ENCODE peak calls at places on chromosomes 5 and 9, in five cellular contexts. One of them, this sample, is unnamed.

GRCh38 chr9:127946728-127947127 is 9.1 kb upstream of the DPM2 start:
- DNase-seq in heart left ventricle: no peak
- DNase-seq in PC-9: no peak
- DNase-seq in neural progenitor cell: no peak
- DNase-seq in Calu3: no peak
- DNase-seq in this sample: no peak

GRCh38 chr5:157506981-157507780 is 47.2 kb downstream of the NIPAL4 start:
- DNase-seq in heart left ventricle: no peak
- DNase-seq in PC-9: peak
- DNase-seq in neural progenitor cell: no peak
- DNase-seq in Calu3: no peak
- DNase-seq in this sample: no peak

GRCh38 chr9:89891221-89892052 is 286.6 kb downstream of the GADD45G start:
- DNase-seq in heart left ventricle: no peak
- DNase-seq in PC-9: no peak
- DNase-seq in neural progenitor cell: no peak
- DNase-seq in Calu3: no peak
- DNase-seq in this sample: no peak

GRCh38 chr5:27612161-27612560 is 573.8 kb upstream of the CDH9 start:
- DNase-seq in heart left ventricle: no peak
- DNase-seq in PC-9: no peak
- DNase-seq in neural progenitor cell: no peak
- DNase-seq in Calu3: no peak
- DNase-seq in this sample: no peak

GRCh38 chr5:127963233-127963632 is 120.3 kb upstream of the SLC12A2 start:
- DNase-seq in heart left ventricle: no peak
- DNase-seq in PC-9: no peak
- DNase-seq in neural progenitor cell: no peak
- DNase-seq in Calu3: no peak
- DNase-seq in this sample: no peak

GRCh38 chr9:20649381-20649780 is 27.1 kb upstream of the MLLT3 start:
- DNase-seq in heart left ventricle: no peak
- DNase-seq in PC-9: no peak
- DNase-seq in neural progenitor cell: no peak
- DNase-seq in Calu3: no peak
- DNase-seq in this sample: no peak

GRCh38 chr9:91907387-91908292 is 42.4 kb downstream of the ROR2 start:
- DNase-seq in heart left ventricle: no peak
- DNase-seq in PC-9: no peak
- DNase-seq in neural progenitor cell: no peak
- DNase-seq in Calu3: no peak
- DNase-seq in this sample: no peak

GRCh38 chr5:2142456-2142954 is 259.8 kb upstream of the IRX4 start:
- DNase-seq in heart left ventricle: no peak
- DNase-seq in PC-9: no peak
- DNase-seq in neural progenitor cell: no peak
- DNase-seq in Calu3: no peak
- DNase-seq in this sample: no peak

GRCh38 chr5:80569961-80570786 is at the start of gene ANKRD34B:
- DNase-seq in heart left ventricle: no peak
- DNase-seq in PC-9: peak
- DNase-seq in neural progenitor cell: peak
- DNase-seq in Calu3: peak
- DNase-seq in this sample: no peak

GRCh38 chr5:53053364-53053763 is 56.2 kb downstream of the MOCS2 start:
- DNase-seq in heart left ventricle: no peak
- DNase-seq in PC-9: no peak
- DNase-seq in neural progenitor cell: peak
- DNase-seq in Calu3: no peak
- DNase-seq in this sample: no peak

GRCh38 chr9:86322973-86323644 is 31.1 kb downstream of the TUT7 start:
- DNase-seq in heart left ventricle: no peak
- DNase-seq in PC-9: no peak
- DNase-seq in neural progenitor cell: no peak
- DNase-seq in Calu3: no peak
- DNase-seq in this sample: no peak

GRCh38 chr5:81428446-81428845 is 34.5 kb upstream of the ACOT12 start:
- DNase-seq in heart left ventricle: no peak
- DNase-seq in PC-9: no peak
- DNase-seq in neural progenitor cell: no peak
- DNase-seq in Calu3: no peak
- DNase-seq in this sample: no peak

GRCh38 chr9:29697011-29697410 is 2123.7 kb upstream of the C9orf72 start:
- DNase-seq in heart left ventricle: no peak
- DNase-seq in PC-9: no peak
- DNase-seq in neural progenitor cell: no peak
- DNase-seq in Calu3: no peak
- DNase-seq in this sample: no peak

GRCh38 chr9:84839538-84839937 is 170.0 kb downstream of the NTRK2 start:
- DNase-seq in heart left ventricle: no peak
- DNase-seq in PC-9: no peak
- DNase-seq in neural progenitor cell: peak
- DNase-seq in Calu3: no peak
- DNase-seq in this sample: no peak

GRCh38 chr5:146041180-146041789 is 64.1 kb downstream of the PLAC8L1 start:
- DNase-seq in heart left ventricle: no peak
- DNase-seq in PC-9: no peak
- DNase-seq in neural progenitor cell: no peak
- DNase-seq in Calu3: no peak
- DNase-seq in this sample: no peak

GRCh38 chr5:168693883-168694282 is 114.7 kb upstream of the PANK3 start:
- DNase-seq in heart left ventricle: no peak
- DNase-seq in PC-9: no peak
- DNase-seq in neural progenitor cell: no peak
- DNase-seq in Calu3: no peak
- DNase-seq in this sample: no peak

GRCh38 chr9:113567361-113568080 is 104.0 kb downstream of the RGS3 start:
- DNase-seq in heart left ventricle: no peak
- DNase-seq in PC-9: no peak
- DNase-seq in neural progenitor cell: no peak
- DNase-seq in Calu3: no peak
- DNase-seq in this sample: no peak

GRCh38 chr9:108041551-108041950 is 552.0 kb upstream of the KLF4 start:
- DNase-seq in heart left ventricle: no peak
- DNase-seq in PC-9: peak
- DNase-seq in neural progenitor cell: no peak
- DNase-seq in Calu3: no peak
- DNase-seq in this sample: no peak

GRCh38 chr5:108360280-108360679 is 21.6 kb downstream of the FBXL17 start:
- DNase-seq in heart left ventricle: no peak
- DNase-seq in PC-9: no peak
- DNase-seq in neural progenitor cell: no peak
- DNase-seq in Calu3: no peak
- DNase-seq in this sample: no peak

GRCh38 chr9:127340721-127341120 is 56.2 kb upstream of the SLC2A8 start:
- DNase-seq in heart left ventricle: peak
- DNase-seq in PC-9: no peak
- DNase-seq in neural progenitor cell: no peak
- DNase-seq in Calu3: no peak
- DNase-seq in this sample: no peak

GRCh38 chr5:89277791-89278190 is 394.8 kb upstream of the MEF2C start:
- DNase-seq in heart left ventricle: no peak
- DNase-seq in PC-9: no peak
- DNase-seq in neural progenitor cell: no peak
- DNase-seq in Calu3: no peak
- DNase-seq in this sample: no peak

GRCh38 chr5:169648725-169649124 is 11.7 kb downstream of the DOCK2 start:
- DNase-seq in heart left ventricle: no peak
- DNase-seq in PC-9: peak
- DNase-seq in neural progenitor cell: no peak
- DNase-seq in Calu3: no peak
- DNase-seq in this sample: no peak

GRCh38 chr9:81472701-81473100 is 216.6 kb downstream of the TLE1 start:
- DNase-seq in heart left ventricle: no peak
- DNase-seq in PC-9: no peak
- DNase-seq in neural progenitor cell: no peak
- DNase-seq in Calu3: no peak
- DNase-seq in this sample: no peak

GRCh38 chr9:75265525-75265972 is 177.2 kb downstream of the OSTF1 start:
- DNase-seq in heart left ventricle: peak
- DNase-seq in PC-9: peak
- DNase-seq in neural progenitor cell: peak
- DNase-seq in Calu3: peak
- DNase-seq in this sample: no peak

DNA sequence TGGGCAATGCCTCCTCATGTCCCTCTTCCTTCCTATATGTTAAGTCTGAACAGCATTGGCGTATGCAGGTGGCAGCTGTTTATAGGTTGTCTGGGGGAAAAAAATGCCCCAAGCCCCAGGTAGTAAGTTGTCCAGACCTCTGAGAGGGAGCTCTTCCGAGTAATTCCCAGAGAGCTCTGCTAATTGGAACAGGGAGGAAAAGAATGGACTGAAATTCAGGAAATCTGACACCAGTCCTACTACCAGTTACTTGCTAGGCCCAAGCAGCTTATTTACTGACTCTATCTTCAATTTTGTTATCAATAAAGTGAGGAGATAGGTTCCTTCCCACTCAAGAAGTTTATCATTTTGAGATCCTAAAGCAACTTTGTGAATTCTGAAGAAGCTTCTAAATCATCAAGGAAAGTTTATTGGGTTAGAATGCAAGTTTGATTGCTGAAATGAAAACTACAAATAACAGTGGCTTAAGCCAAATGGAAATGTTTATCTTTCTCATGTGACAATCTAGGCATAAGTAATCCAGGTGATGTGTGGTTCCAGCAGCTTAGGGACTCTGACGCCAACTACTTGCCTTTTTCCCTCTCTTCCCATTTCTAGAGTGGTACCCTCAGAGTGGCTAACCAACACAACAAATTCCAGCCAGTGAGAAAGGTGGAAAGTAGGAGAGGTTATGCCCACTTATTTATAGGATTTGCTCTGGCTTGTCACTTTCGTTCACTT is 5.6 kb downstream of the STK32A start:
- DNase-seq in heart left ventricle: no peak
- DNase-seq in PC-9: no peak
- DNase-seq in neural progenitor cell: peak
- DNase-seq in Calu3: no peak
- DNase-seq in this sample: no peak
- TF ChIP-seq CTCF in heart left ventricle: no peak
- TF ChIP-seq CTCF in PC-9: no peak
- TF ChIP-seq CTCF in neural progenitor cell: no peak
- TF ChIP-seq CTCF in Calu3: no peak
- TF ChIP-seq CTCF in this sample: no peak

GRCh38 chr9:116059466-116059865 is 94.1 kb upstream of the PAPPA start:
- DNase-seq in heart left ventricle: no peak
- DNase-seq in PC-9: no peak
- DNase-seq in neural progenitor cell: no peak
- DNase-seq in Calu3: no peak
- DNase-seq in this sample: no peak

GRCh38 chr9:116060631-116061030 is 93.0 kb upstream of the PAPPA start:
- DNase-seq in heart left ventricle: no peak
- DNase-seq in PC-9: no peak
- DNase-seq in neural progenitor cell: no peak
- DNase-seq in Calu3: no peak
- DNase-seq in this sample: no peak

GRCh38 chr9:116058421-116058820 is 95.2 kb upstream of the PAPPA start:
- DNase-seq in heart left ventricle: no peak
- DNase-seq in PC-9: no peak
- DNase-seq in neural progenitor cell: no peak
- DNase-seq in Calu3: no peak
- DNase-seq in this sample: no peak

GRCh38 chr9:116055536-116055935 is 98.1 kb upstream of the PAPPA start:
- DNase-seq in heart left ventricle: no peak
- DNase-seq in PC-9: no peak
- DNase-seq in neural progenitor cell: no peak
- DNase-seq in Calu3: no peak
- DNase-seq in this sample: no peak

GRCh38 chr9:116057371-116057770 is 96.2 kb upstream of the PAPPA start:
- DNase-seq in heart left ventricle: no peak
- DNase-seq in PC-9: no peak
- DNase-seq in neural progenitor cell: no peak
- DNase-seq in Calu3: no peak
- DNase-seq in this sample: no peak
- TF ChIP-seq CTCF in heart left ventricle: no peak
- TF ChIP-seq CTCF in PC-9: no peak
- TF ChIP-seq CTCF in neural progenitor cell: no peak
- TF ChIP-seq CTCF in Calu3: no peak
- TF ChIP-seq CTCF in this sample: no peak

DNA sequence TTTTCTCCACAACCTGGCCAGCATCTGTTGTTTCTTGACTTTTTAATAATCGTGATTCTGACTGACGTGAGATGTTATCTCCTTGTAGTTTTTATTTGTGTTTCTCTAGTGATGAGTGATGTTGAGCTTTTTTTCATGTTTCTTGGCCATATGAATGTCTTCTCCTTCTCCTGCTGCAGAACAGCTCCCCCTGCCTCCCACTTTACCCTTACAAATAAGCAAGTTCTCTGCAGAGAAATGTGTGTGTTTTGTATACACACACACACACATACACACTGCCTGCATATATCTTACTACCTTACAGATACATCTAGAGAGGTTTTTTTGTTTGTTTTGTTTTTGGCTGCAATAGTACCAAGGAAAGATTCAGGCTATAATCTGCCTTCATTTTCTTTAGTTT is 88.7 kb upstream of the PHF24 start:
- DNase-seq in heart left ventricle: no peak
- DNase-seq in PC-9: no peak
- DNase-seq in neural progenitor cell: peak
- DNase-seq in Calu3: peak
- DNase-seq in this sample: peak
- TF ChIP-seq CTCF in heart left ventricle: no peak
- TF ChIP-seq CTCF in PC-9: peak
- TF ChIP-seq CTCF in neural progenitor cell: peak
- TF ChIP-seq CTCF in Calu3: no peak
- TF ChIP-seq CTCF in this sample: peak

GRCh38 chr9:130222833-130223232 is 42.7 kb upstream of the HMCN2 start:
- DNase-seq in heart left ventricle: no peak
- DNase-seq in PC-9: no peak
- DNase-seq in neural progenitor cell: no peak
- DNase-seq in Calu3: no peak
- DNase-seq in this sample: no peak

GRCh38 chr9:130225071-130225470 is 40.5 kb upstream of the HMCN2 start:
- DNase-seq in heart left ventricle: no peak
- DNase-seq in PC-9: no peak
- DNase-seq in neural progenitor cell: no peak
- DNase-seq in Calu3: no peak
- DNase-seq in this sample: no peak

GRCh38 chr9:130217838-130218237 is 45.6 kb downstream of the NCS1 start:
- DNase-seq in heart left ventricle: no peak
- DNase-seq in PC-9: no peak
- DNase-seq in neural progenitor cell: no peak
- DNase-seq in Calu3: no peak
- DNase-seq in this sample: no peak

GRCh38 chr9:130219661-130220081 is 45.9 kb upstream of the HMCN2 start:
- DNase-seq in heart left ventricle: no peak
- DNase-seq in PC-9: no peak
- DNase-seq in neural progenitor cell: no peak
- DNase-seq in Calu3: no peak
- DNase-seq in this sample: no peak

DNA sequence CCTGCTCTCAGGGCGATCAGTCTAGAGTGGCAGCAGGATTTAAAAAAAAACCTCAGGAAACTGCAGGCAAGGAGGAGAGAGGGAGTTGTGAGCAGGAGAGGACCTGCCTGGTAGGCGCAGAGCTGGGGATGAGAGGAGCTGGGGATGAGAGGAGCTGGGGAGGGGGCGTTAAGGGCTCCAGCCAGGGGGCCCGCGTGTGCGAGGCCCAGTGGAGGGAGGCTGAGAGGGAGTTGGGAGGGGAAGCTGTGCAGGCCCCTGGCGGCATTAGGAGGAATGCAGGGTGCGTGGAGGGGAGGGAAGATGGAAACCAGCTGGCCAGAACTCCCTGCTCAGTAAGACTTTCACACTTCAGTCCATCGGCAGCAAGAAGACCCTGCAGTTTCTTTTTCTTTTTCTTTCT is 45.2 kb upstream of the HMCN2 start:
- DNase-seq in heart left ventricle: peak
- DNase-seq in PC-9: no peak
- DNase-seq in neural progenitor cell: peak
- DNase-seq in Calu3: no peak
- DNase-seq in this sample: no peak
- TF ChIP-seq CTCF in heart left ventricle: no peak
- TF ChIP-seq CTCF in PC-9: no peak
- TF ChIP-seq CTCF in neural progenitor cell: peak
- TF ChIP-seq CTCF in Calu3: no peak
- TF ChIP-seq CTCF in this sample: no peak